ENCODE peak calls at places on chromosomes 7 and 10, in five cellular contexts. Y is SK-N-DZ, I is hypothalamus, S is non-pigmented ciliary epithelial cell, W is brain microvascular endothelial cell. F is an unnamed sample.

GRCh38 chr7:92802398-92802797 is 34.0 kb downstream of the CDK6 start:
- DNase-seq in Y (no peak), I (no peak), S (no peak), W (no peak), F (no peak)

GRCh38 chr7:78015574-78016260 is 217.1 kb downstream of the PHTF2 start:
- DNase-seq in Y (no peak), I (no peak), S (no peak), W (no peak), F (no peak)

GRCh38 chr7:82723411-82723810 is 279.8 kb upstream of the CACNA2D1 start:
- DNase-seq in Y (no peak), I (no peak), S (no peak), W (no peak), F (no peak)

GRCh38 chr7:55021951-55022617 is 3.3 kb downstream of the EGFR start:
- DNase-seq in Y (no peak), I (no peak), S (no peak), W (peak; percentile 19), F (no peak)

GRCh38 chr10:26860026-26860541 is 674 bp downstream of the ABI1 start:
- DNase-seq in Y (peak; percentile 27), I (no peak), S (peak; percentile 34), W (peak; percentile 74), F (no peak)

GRCh38 chr7:117993377-117994003 is 120.2 kb upstream of the CTTNBP2 start:
- DNase-seq in Y (peak; percentile 43), I (no peak), S (peak; percentile 19), W (peak; percentile 66), F (no peak)

GRCh38 chr10:118721005-118721876 is 33.5 kb downstream of the CACUL1 start:
- DNase-seq in Y (peak; percentile 59), I (peak; percentile 44), S (no peak), W (peak; percentile 79), F (no peak)

GRCh38 chr7:103680161-103681144 is 234.4 kb upstream of the SLC26A5 start:
- DNase-seq in Y (peak; percentile 89), I (no peak), S (no peak), W (no peak), F (no peak)

GRCh38 chr7:133705596-133705995 is 421.5 kb upstream of the LRGUK start:
- DNase-seq in Y (no peak), I (no peak), S (peak; percentile 78), W (peak; percentile 89), F (no peak)

GRCh38 chr10:79933961-79934360 is 14.9 kb downstream of the SFTPD start:
- DNase-seq in Y (no peak), I (no peak), S (no peak), W (peak; percentile 72), F (no peak)

GRCh38 chr7:151431768-151432311 is 8.1 kb downstream of the CRYGN start:
- DNase-seq in Y (no peak), I (no peak), S (no peak), W (no peak), F (no peak)

GRCh38 chr7:135940077-135941075 is 36.8 kb downstream of the MTPN start:
- DNase-seq in Y (no peak), I (no peak), S (no peak), W (no peak), F (no peak)

GRCh38 chr10:28677889-28678686 is 767 bp downstream of the BAMBI start:
- DNase-seq in Y (no peak), I (no peak), S (no peak), W (no peak), F (no peak)

GRCh38 chr10:122181055-122181732 is 89.9 kb upstream of the BTBD16 start:
- DNase-seq in Y (no peak), I (no peak), S (peak; percentile 41), W (peak; percentile 50), F (no peak)

GRCh38 chr10:21313691-21314090 is 211.8 kb downstream of the SKIDA1 start:
- DNase-seq in Y (no peak), I (no peak), S (no peak), W (no peak), F (no peak)

GRCh38 chr10:5461201-5461585 is 38.2 kb downstream of the CALML5 start:
- DNase-seq in Y (no peak), I (no peak), S (no peak), W (no peak), F (no peak)

GRCh38 chr7:17236603-17237002 is 61.8 kb upstream of the AHR start:
- DNase-seq in Y (no peak), I (no peak), S (no peak), W (peak; percentile 42), F (no peak)

GRCh38 chr7:16609842-16610450 is 35.6 kb downstream of the ANKMY2 start:
- DNase-seq in Y (no peak), I (no peak), S (no peak), W (no peak), F (no peak)

GRCh38 chr7:122833888-122834570 is 52.2 kb downstream of the CADPS2 start:
- DNase-seq in Y (peak; percentile 5), I (no peak), S (no peak), W (no peak), F (no peak)

GRCh38 chr7:70060298-70061068 is 462.2 kb downstream of the AUTS2 start:
- DNase-seq in Y (no peak), I (no peak), S (no peak), W (no peak), F (no peak)

GRCh38 chr10:77070892-77071595 is 566.6 kb downstream of the KCNMA1 start:
- DNase-seq in Y (no peak), I (no peak), S (no peak), W (no peak), F (no peak)

GRCh38 chr10:48518926-48519730 is 85.7 kb downstream of the ARHGAP22 start:
- DNase-seq in Y (no peak), I (no peak), S (no peak), W (no peak), F (no peak)

GRCh38 chr10:132948351-132948750 is 6.0 kb upstream of the CFAP46 start:
- DNase-seq in Y (no peak), I (no peak), S (no peak), W (no peak), F (no peak)

GRCh38 chr7:15709978-15710377 is 23.5 kb upstream of the MEOX2 start:
- DNase-seq in Y (no peak), I (no peak), S (no peak), W (no peak), F (no peak)

GRCh38 chr10:69819713-69820506 is 18.2 kb downstream of the COL13A1 start:
- DNase-seq in Y (no peak), I (no peak), S (no peak), W (no peak), F (no peak)

GRCh38 chr7:129615018-129615417 is 3.5 kb downstream of the NRF1 start:
- DNase-seq in Y (no peak), I (no peak), S (no peak), W (no peak), F (no peak)

GRCh38 chr7:131792311-131792710 is 235.9 kb upstream of the PODXL start:
- DNase-seq in Y (no peak), I (no peak), S (no peak), W (no peak), F (no peak)

GRCh38 chr10:20299037-20299557 is 482.9 kb downstream of the PLXDC2 start:
- DNase-seq in Y (no peak), I (no peak), S (no peak), W (no peak), F (peak; percentile 38)

GRCh38 chr7:34277016-34277800 is 371.9 kb downstream of the BMPER start:
- DNase-seq in Y (no peak), I (no peak), S (no peak), W (peak; percentile 78), F (no peak)

GRCh38 chr7:145036592-145037386 is 200.9 kb upstream of the TPK1 start:
- DNase-seq in Y (peak; percentile 66), I (no peak), S (peak; percentile 4), W (peak; percentile 36), F (peak; percentile 8)

GRCh38 chr7:2519119-2519930 is at the start of gene LFNG:
- DNase-seq in Y (peak; percentile 91), I (no peak), S (no peak), W (peak; percentile 71), F (no peak)

GRCh38 chr7:151754142-151754590 is 122.7 kb downstream of the PRKAG2 start:
- DNase-seq in Y (peak; percentile 67), I (no peak), S (peak; percentile 98), W (peak; percentile 98), F (peak; percentile 98)

GRCh38 chr7:45920543-45921380 is at the start of gene IGFBP3:
- DNase-seq in Y (peak; percentile 51), I (no peak), S (no peak), W (no peak), F (no peak)

GRCh38 chr7:50696810-50697582 is 85.7 kb downstream of the GRB10 start:
- DNase-seq in Y (no peak), I (no peak), S (no peak), W (no peak), F (no peak)

GRCh38 chr7:137930616-137931015 is 71.3 kb downstream of the CREB3L2 start:
- DNase-seq in Y (no peak), I (no peak), S (no peak), W (peak; percentile 92), F (peak; percentile 83)

GRCh38 chr7:145848691-145849090 is 267.9 kb upstream of the CNTNAP2 start:
- DNase-seq in Y (peak; percentile 36), I (no peak), S (no peak), W (no peak), F (no peak)

GRCh38 chr10:124093076-124093773 is at the start of gene CHST15:
- DNase-seq in Y (peak; percentile 47), I (no peak), S (peak; percentile 6), W (peak; percentile 69), F (no peak)

GRCh38 chr10:110501142-110501937 is 3.6 kb downstream of the DUSP5 start:
- DNase-seq in Y (no peak), I (peak; percentile 22), S (no peak), W (peak; percentile 95), F (peak; percentile 88)

F was measured in retinal pigment epithelial cell.